ENCODE peak calls at places on chromosomes 11 and 22, in four cellular contexts. V is RWPE1, A is adrenal gland, I is AG04450. U is an unnamed sample.

GRCh38 chr11:69646493-69647201 is 5.7 kb downstream of the CCND1 start:
- DNase-seq in V (no peak), A (no peak), I (no peak), U (no peak)

GRCh38 chr22:17785185-17786184 is 11.2 kb upstream of the BID start:
- DNase-seq in V (no peak), A (peak), I (no peak), U (no peak)

GRCh38 chr11:80083561-80083960 is 642.7 kb upstream of the TENM4 start:
- DNase-seq in V (peak), A (no peak), I (no peak), U (peak)

GRCh38 chr11:111361082-111361801 is 17.8 kb downstream of the POU2AF1 start:
- DNase-seq in V (no peak), A (no peak), I (no peak), U (no peak)

GRCh38 chr11:6468712-6469495 is 4.8 kb downstream of the TRIM3 start:
- DNase-seq in V (peak), A (peak), I (peak), U (no peak)

GRCh38 chr11:17691550-17691949 is 27.8 kb upstream of the MYOD1 start:
- DNase-seq in V (no peak), A (no peak), I (no peak), U (no peak)

GRCh38 chr11:69444381-69445130 is 36.9 kb upstream of the LINC01488 start:
- DNase-seq in V (peak), A (peak), I (peak), U (peak)

GRCh38 chr11:115803341-115803740 is 299.1 kb upstream of the CADM1 start:
- DNase-seq in V (no peak), A (no peak), I (no peak), U (no peak)

GRCh38 chr11:46050652-46051051 is 70.6 kb downstream of the PHF21A start:
- DNase-seq in V (no peak), A (no peak), I (no peak), U (no peak)

GRCh38 chr11:108857382-108857781 is 192.5 kb downstream of the DDX10 start:
- DNase-seq in V (no peak), A (no peak), I (no peak), U (no peak)

GRCh38 chr11:36736103-36736502 is 138.1 kb upstream of the RAG2 start:
- DNase-seq in V (no peak), A (no peak), I (no peak), U (no peak)
- H3K27ac ChIP-seq in V (no peak), A (no peak), I (no peak), U (no peak)

GRCh38 chr11:20162340-20162739 is 2.1 kb upstream of the DBX1 start:
- DNase-seq in V (no peak), A (no peak), I (no peak), U (no peak)

GRCh38 chr11:20164152-20164551 is 3.9 kb upstream of the DBX1 start:
- DNase-seq in V (no peak), A (no peak), I (no peak), U (no peak)

GRCh38 chr11:20161923-20162322 is 1.6 kb upstream of the DBX1 start:
- DNase-seq in V (no peak), A (no peak), I (no peak), U (no peak)

GRCh38 chr11:20163778-20164133 is 3.5 kb upstream of the DBX1 start:
- DNase-seq in V (no peak), A (no peak), I (no peak), U (no peak)

GRCh38 chr11:20162824-20163777 is 2.8 kb upstream of the DBX1 start:
- DNase-seq in V (no peak), A (no peak), I (no peak), U (no peak)
- H3K27ac ChIP-seq in V (no peak), A (no peak), I (no peak), U (no peak)

DNA sequence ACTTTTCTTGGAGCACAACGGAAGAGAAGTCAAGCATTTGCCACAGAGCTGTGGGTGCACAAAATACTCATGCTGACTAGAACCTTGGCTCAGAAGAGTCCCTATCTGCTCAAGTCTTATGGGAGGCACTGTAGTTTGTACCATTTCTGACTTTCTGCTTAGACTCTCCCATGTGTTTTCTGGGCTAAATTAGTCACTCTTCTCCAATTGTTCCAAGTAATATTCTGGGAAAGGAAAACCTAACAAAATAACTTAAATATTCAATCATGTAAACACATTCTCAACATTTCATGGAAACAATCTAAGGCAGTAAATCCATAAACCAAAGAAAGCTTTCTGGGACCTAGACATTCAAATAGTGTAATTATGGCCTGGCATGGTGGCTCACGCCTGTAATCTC is 220.7 kb downstream of the SWAP70 start:
- DNase-seq in V (no peak), A (no peak), I (no peak), U (no peak)
- H3K27ac ChIP-seq in V (no peak), A (no peak), I (no peak), U (no peak)

GRCh38 chr11:59668950-59669610 is at the start of gene PATL1:
- DNase-seq in V (peak), A (peak), I (peak), U (peak)

GRCh38 chr11:59669611-59670009 is 773 bp upstream of the PATL1 start:
- DNase-seq in V (peak), A (peak), I (no peak), U (no peak)

GRCh38 chr11:59668188-59668949 is 468 bp downstream of the PATL1 start:
- DNase-seq in V (peak), A (peak), I (no peak), U (no peak)

GRCh38 chr11:59667812-59668187 is 1.0 kb downstream of the PATL1 start:
- DNase-seq in V (no peak), A (no peak), I (no peak), U (no peak)

GRCh38 chr11:59666969-59667368 is 1.9 kb downstream of the PATL1 start:
- DNase-seq in V (no peak), A (no peak), I (no peak), U (no peak)
- H3K27ac ChIP-seq in V (no peak), A (peak), I (no peak), U (peak)

DNA sequence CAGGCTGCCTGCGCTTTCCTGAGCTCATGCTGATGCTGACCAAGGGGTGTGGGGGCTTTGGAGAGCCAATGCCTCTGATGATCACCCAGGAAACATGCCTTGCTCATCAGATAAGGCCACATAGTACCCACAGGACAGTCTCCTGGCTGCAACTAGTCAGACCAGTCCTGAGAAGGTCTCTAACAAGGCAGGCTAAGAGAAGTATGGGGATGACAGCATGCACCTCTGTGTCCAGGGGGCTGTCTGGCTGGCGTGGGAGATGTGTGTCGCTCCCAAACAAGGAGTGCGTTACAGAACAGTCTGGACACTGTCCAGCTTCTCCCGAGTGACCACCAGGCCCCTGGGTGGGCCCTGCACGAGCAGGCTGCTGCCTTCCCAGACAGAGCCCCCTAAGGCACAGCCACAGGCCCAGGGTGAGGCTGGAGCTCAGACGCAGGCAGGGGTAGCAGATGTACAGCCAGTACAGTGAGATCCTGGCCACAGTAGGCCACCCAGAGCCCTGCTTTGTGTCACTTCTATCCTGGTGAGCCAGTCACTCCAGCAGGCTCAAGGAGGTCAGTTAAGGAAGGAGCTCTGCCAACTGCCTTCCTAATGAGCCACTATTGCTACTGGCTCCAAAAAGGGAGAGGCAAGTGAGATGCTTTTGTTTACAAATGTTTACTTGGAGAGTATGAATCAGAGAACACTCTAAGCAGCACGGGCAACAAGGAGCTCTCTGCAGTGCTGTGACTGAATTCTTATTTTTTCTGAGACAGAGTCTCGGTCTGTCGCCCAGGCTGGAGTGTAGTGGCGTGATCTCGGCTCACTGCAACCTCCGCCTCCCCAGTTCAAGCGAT is 66.0 kb upstream of the CLTCL1 start:
- DNase-seq in V (no peak), A (no peak), I (peak), U (no peak)
- H3K27ac ChIP-seq in V (no peak), A (no peak), I (peak), U (no peak)

DNA sequence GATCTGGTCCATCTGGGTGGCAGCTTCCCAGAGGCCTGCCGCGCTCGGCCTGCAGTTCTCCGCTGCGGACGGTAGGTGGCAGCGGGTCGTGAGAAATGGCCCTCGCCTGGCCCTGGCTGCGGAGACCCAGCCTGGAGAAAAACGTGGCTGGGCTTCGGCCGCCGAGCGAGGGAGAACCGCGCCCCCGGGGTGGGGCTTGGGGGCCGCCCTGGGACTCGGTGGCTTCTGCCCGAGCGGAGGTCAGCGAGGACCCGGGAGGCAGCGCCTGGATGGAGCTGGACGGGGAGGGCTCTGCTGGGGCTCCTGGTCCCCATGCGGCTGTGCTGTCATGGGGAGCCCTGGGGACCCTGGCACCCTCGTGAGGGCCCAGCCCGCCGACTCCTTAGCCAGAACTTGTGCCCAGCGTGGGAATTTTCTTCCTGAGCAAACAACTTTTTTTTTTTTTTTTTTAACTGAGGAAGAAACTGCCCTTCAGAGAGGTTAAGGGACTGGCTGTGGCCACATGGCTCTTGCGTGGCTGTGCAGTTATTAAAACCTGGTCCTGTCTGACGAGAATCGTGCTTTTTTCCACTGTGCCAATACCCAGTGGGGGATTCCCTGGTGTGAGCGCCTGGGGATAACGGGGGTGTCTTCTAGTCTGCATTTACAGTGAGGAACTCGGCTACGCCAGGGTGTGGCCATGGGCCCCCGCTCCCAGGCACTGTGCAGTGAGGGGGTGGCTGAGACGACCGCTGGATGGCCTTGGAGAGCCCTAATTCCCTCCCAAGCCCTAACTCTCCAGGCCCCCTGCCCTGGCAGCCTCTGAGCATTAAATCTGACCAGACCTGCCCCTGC is 535.6 kb downstream of the INSC start:
- DNase-seq in V (peak), A (peak), I (peak), U (peak)
- H3K27ac ChIP-seq in V (peak), A (peak), I (peak), U (no peak)

GRCh38 chr11:35380603-35381002 is 38.8 kb downstream of the SLC1A2 start:
- DNase-seq in V (no peak), A (no peak), I (no peak), U (no peak)
- H3K27ac ChIP-seq in V (no peak), A (no peak), I (no peak), U (no peak)

GRCh38 chr11:3950996-3951662 is 95.7 kb downstream of the STIM1 start:
- DNase-seq in V (no peak), A (no peak), I (peak), U (no peak)

GRCh38 chr11:3946445-3947017 is 91.1 kb downstream of the STIM1 start:
- DNase-seq in V (no peak), A (no peak), I (no peak), U (no peak)

GRCh38 chr11:3944198-3944597 is 88.7 kb downstream of the STIM1 start:
- DNase-seq in V (no peak), A (peak), I (no peak), U (no peak)

GRCh38 chr11:3949132-3949531 is 93.7 kb downstream of the STIM1 start:
- DNase-seq in V (no peak), A (no peak), I (no peak), U (no peak)

GRCh38 chr11:3947084-3947483 is 91.6 kb downstream of the STIM1 start:
- DNase-seq in V (no peak), A (peak), I (no peak), U (no peak)
- H3K27ac ChIP-seq in V (no peak), A (peak), I (no peak), U (no peak)

GRCh38 chr22:41931701-41932269 is 5.2 kb upstream of the TNFRSF13C start:
- DNase-seq in V (no peak), A (no peak), I (no peak), U (no peak)

GRCh38 chr22:41932353-41932752 is 5.7 kb upstream of the TNFRSF13C start:
- DNase-seq in V (no peak), A (no peak), I (no peak), U (no peak)

GRCh38 chr22:41927813-41928212 is 1.2 kb upstream of the TNFRSF13C start:
- DNase-seq in V (no peak), A (no peak), I (no peak), U (no peak)

GRCh38 chr22:41928416-41929157 is 2.0 kb upstream of the TNFRSF13C start:
- DNase-seq in V (no peak), A (no peak), I (no peak), U (no peak)

GRCh38 chr22:41929158-41929896 is 2.7 kb upstream of the TNFRSF13C start:
- DNase-seq in V (no peak), A (no peak), I (no peak), U (no peak)
- H3K27ac ChIP-seq in V (no peak), A (no peak), I (no peak), U (no peak)